ENCODE peak calls at places on chromosomes 2 and 18, in nine cellular contexts. D, Y, X, F, Q, V, I, J and G are unnamed samples.

GRCh38 chr2:160349306-160349705 is 144.3 kb downstream of the RBMS1 start:
- DNase-seq in D (no peak), Q (no peak), I (no peak), F (no peak), J (no peak), V (no peak), X (no peak), Y (no peak), G (no peak)

GRCh38 chr2:172097557-172098131 is 5.1 kb downstream of the DLX2 start:
- DNase-seq in X (no peak), Y (no peak), F (no peak), Q (no peak), V (no peak), I (no peak), D (peak), J (peak), G (no peak)

GRCh38 chr2:209426432-209426831 is 2.6 kb downstream of the MAP2 start:
- DNase-seq in X (peak), D (no peak), Y (no peak), V (no peak), F (peak), I (no peak), Q (no peak), J (peak), G (no peak)

GRCh38 chr2:40279001-40279400 is 172.9 kb downstream of the SLC8A1 start:
- DNase-seq in V (no peak), X (no peak), J (no peak), Y (no peak), Q (no peak), I (no peak), D (no peak), F (peak), G (no peak)

GRCh38 chr2:69196327-69197117 is 183.5 kb downstream of the ANTXR1 start:
- DNase-seq in J (no peak), Q (no peak), D (no peak), X (peak), V (no peak), I (no peak), Y (peak), F (no peak), G (no peak)

GRCh38 chr2:143528021-143528420 is 398.8 kb downstream of the ARHGAP15 start:
- DNase-seq in V (no peak), J (no peak), X (no peak), Q (no peak), D (no peak), F (no peak), I (no peak), Y (no peak), G (no peak)

GRCh38 chr2:44932079-44932478 is 9.4 kb upstream of the SIX3 start:
- DNase-seq in V (no peak), F (no peak), J (no peak), Q (no peak), X (no peak), I (no peak), D (no peak), Y (no peak), G (peak)

GRCh38 chr2:184125867-184126266 is 472.5 kb upstream of the ZNF804A start:
- DNase-seq in X (no peak), I (no peak), Y (no peak), J (no peak), V (no peak), F (no peak), Q (no peak), D (no peak), G (no peak)

GRCh38 chr18:57190026-57190425 is 43.1 kb downstream of the BOD1L2 start:
- DNase-seq in Q (no peak), F (no peak), I (no peak), V (no peak), X (no peak), J (no peak), Y (no peak), D (no peak), G (no peak)

GRCh38 chr2:26692814-26693286 is 328 bp downstream of the KCNK3 start:
- DNase-seq in X (peak), Y (no peak), V (no peak), F (peak), D (no peak), J (peak), Q (no peak), I (peak), G (no peak)

GRCh38 chr2:225670111-225670974 is 270.8 kb downstream of the NYAP2 start:
- DNase-seq in F (peak), J (peak), Y (peak), X (peak), I (no peak), Q (peak), D (no peak), V (no peak), G (peak)

GRCh38 chr2:66901344-66901743 is 466.4 kb downstream of the MEIS1 start:
- DNase-seq in V (no peak), X (no peak), D (no peak), J (no peak), Q (no peak), F (no peak), I (no peak), Y (no peak), G (no peak)

GRCh38 chr2:223914349-223914748 is 30.8 kb downstream of the WDFY1 start:
- DNase-seq in Y (no peak), J (no peak), F (no peak), I (no peak), X (no peak), D (no peak), V (no peak), Q (no peak), G (no peak)

GRCh38 chr18:48541026-48541746 is 2.4 kb downstream of the CTIF start:
- DNase-seq in D (peak), J (peak), Q (no peak), V (no peak), Y (no peak), X (peak), F (peak), I (no peak), G (peak)

GRCh38 chr2:191617589-191617988 is 60.3 kb upstream of the NABP1 start:
- DNase-seq in J (no peak), V (peak), Y (no peak), X (no peak), F (no peak), I (no peak), Q (no peak), D (no peak), G (peak)

GRCh38 chr2:72367530-72368225 is 220.0 kb upstream of the CYP26B1 start:
- DNase-seq in Q (peak), Y (peak), V (no peak), J (no peak), X (peak), D (no peak), F (peak), I (no peak), G (no peak)
- TF ChIP-seq CTCF in Q (peak), Y (peak), V (no peak), J (peak), X (peak), D (no peak), F (no peak), I (peak), G (no peak)

GRCh38 chr18:59899298-59900221 is at the start of gene PMAIP1:
- DNase-seq in I (peak), Y (peak), Q (peak), V (no peak), X (peak), J (peak), F (peak), D (peak), G (peak)

GRCh38 chr18:59900222-59901128 is 679 bp downstream of the PMAIP1 start:
- DNase-seq in V (no peak), J (peak), Y (no peak), Q (no peak), D (peak), I (no peak), X (peak), F (peak), G (peak)

GRCh38 chr18:59898609-59899297 is 1.0 kb upstream of the PMAIP1 start:
- DNase-seq in I (no peak), F (no peak), Q (no peak), Y (no peak), J (no peak), D (no peak), X (no peak), V (no peak), G (no peak)

GRCh38 chr18:59897321-59897954 is 2.4 kb upstream of the PMAIP1 start:
- DNase-seq in Q (no peak), F (no peak), D (no peak), V (no peak), Y (no peak), I (no peak), X (no peak), J (no peak), G (no peak)

GRCh38 chr18:59898093-59898492 is 1.7 kb upstream of the PMAIP1 start:
- DNase-seq in D (no peak), X (no peak), Y (no peak), F (no peak), J (no peak), I (no peak), V (no peak), Q (no peak), G (no peak)
- H3K4me3 ChIP-seq in D (no peak), X (no peak), Y (no peak), F (no peak), J (no peak), I (peak), V (peak), Q (no peak), G (no peak)

GRCh38 chr2:9189901-9190300 is 16.7 kb upstream of the ASAP2 start:
- DNase-seq in V (no peak), J (no peak), X (no peak), D (no peak), Q (no peak), F (no peak), Y (no peak), I (no peak), G (no peak)

GRCh38 chr2:9184319-9184807 is 22.2 kb upstream of the ASAP2 start:
- DNase-seq in I (no peak), D (no peak), F (no peak), Y (no peak), Q (no peak), X (no peak), J (no peak), V (no peak), G (no peak)

GRCh38 chr2:9188823-9189222 is 17.8 kb upstream of the ASAP2 start:
- DNase-seq in F (no peak), I (no peak), Q (no peak), D (no peak), Y (no peak), J (no peak), X (no peak), V (no peak), G (no peak)

GRCh38 chr2:9191044-9191481 is 15.5 kb upstream of the ASAP2 start:
- DNase-seq in I (no peak), X (peak), J (peak), D (no peak), Y (peak), Q (no peak), F (peak), V (no peak), G (peak)

GRCh38 chr2:9187620-9188214 is 18.9 kb upstream of the ASAP2 start:
- DNase-seq in V (peak), I (no peak), X (no peak), Q (no peak), D (no peak), F (no peak), J (no peak), Y (no peak), G (no peak)
- TF ChIP-seq MAX in V (no peak), I (no peak), X (no peak), Q (no peak), D (no peak), F (no peak), J (no peak), Y (no peak), G (no peak)

GRCh38 chr18:69786427-69786826 is 161.2 kb downstream of the CD226 start:
- DNase-seq in V (no peak), F (no peak), I (no peak), Y (no peak), Q (no peak), J (no peak), D (no peak), X (no peak), G (no peak)
- TF ChIP-seq CTCF in V (no peak), F (no peak), I (no peak), Y (no peak), Q (no peak), J (no peak), D (no peak), X (no peak), G (no peak)

GRCh38 chr2:176931588-176932563 is 280.7 kb upstream of the HNRNPA3 start:
- DNase-seq in D (peak), F (peak), Y (no peak), V (peak), J (peak), X (peak), Q (peak), I (no peak), G (peak)
- H3K4me3 ChIP-seq in D (no peak), F (no peak), Y (no peak), V (no peak), J (no peak), X (no peak), Q (no peak), I (no peak), G (no peak)

GRCh38 chr18:5582849-5583667 is 39.3 kb upstream of the EPB41L3 start:
- DNase-seq in D (no peak), I (no peak), V (no peak), Y (no peak), X (no peak), F (peak), Q (no peak), J (no peak), G (no peak)
- TF ChIP-seq MAX in D (no peak), I (no peak), V (no peak), Y (no peak), X (no peak), F (no peak), Q (no peak), J (no peak), G (no peak)

GRCh38 chr2:158182681-158183350 is 81.1 kb downstream of the UPP2 start:
- DNase-seq in D (no peak), F (no peak), V (no peak), X (no peak), J (no peak), Q (no peak), Y (no peak), I (no peak), G (no peak)

GRCh38 chr2:158184001-158184400 is 82.3 kb downstream of the UPP2 start:
- DNase-seq in Q (no peak), Y (no peak), F (no peak), X (no peak), I (no peak), J (no peak), V (no peak), D (no peak), G (no peak)

GRCh38 chr2:158181171-158181570 is 79.5 kb downstream of the UPP2 start:
- DNase-seq in F (no peak), J (no peak), Y (peak), D (no peak), Q (no peak), I (no peak), X (no peak), V (no peak), G (no peak)

GRCh38 chr2:158178646-158179045 is 77.0 kb downstream of the UPP2 start:
- DNase-seq in J (peak), F (no peak), I (no peak), D (no peak), Q (no peak), V (no peak), Y (no peak), X (no peak), G (no peak)

GRCh38 chr2:158179660-158180059 is 78.0 kb downstream of the UPP2 start:
- DNase-seq in J (no peak), X (peak), V (no peak), D (no peak), Y (peak), Q (peak), I (no peak), F (peak), G (peak)
- TF ChIP-seq CTCF in J (peak), X (peak), V (peak), D (peak), Y (peak), Q (peak), I (no peak), F (peak), G (peak)

DNA sequence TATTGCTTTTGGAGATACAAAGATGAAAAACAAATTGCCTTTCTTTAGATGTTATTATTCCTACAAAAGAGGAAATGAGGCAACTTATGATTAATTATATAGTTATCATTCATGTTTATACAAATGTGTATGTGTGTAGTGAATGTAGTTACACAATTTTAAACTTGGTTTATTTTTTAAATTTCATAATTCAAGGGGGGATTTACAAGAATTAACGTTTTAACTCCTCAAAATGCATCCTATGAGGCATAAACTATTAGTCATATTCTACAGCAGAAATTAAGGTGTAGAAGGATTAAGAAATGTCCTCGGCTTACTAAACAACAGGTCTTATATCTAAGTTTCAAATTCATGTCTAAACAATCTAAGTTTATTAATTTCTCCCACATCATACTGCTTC is 1545.8 kb downstream of the LRP1B start:
- DNase-seq in I (no peak), Y (no peak), V (no peak), Q (no peak), J (no peak), F (no peak), D (no peak), X (no peak), G (no peak)
- H3K4me3 ChIP-seq in I (no peak), Y (no peak), V (no peak), Q (no peak), J (no peak), F (no peak), D (no peak), X (no peak), G (no peak)